ENCODE peak calls at places on chromosomes 7 and 10, in four cellular contexts. One of them, this sample, is unnamed.

GRCh38 chr7:46583606-46584005 is 662.5 kb upstream of the IGFBP3 start:
- DNase-seq in T-helper 1 cell: no peak
- DNase-seq in NCI-H460: peak
- DNase-seq in astrocyte of the hippocampus: no peak
- DNase-seq in this sample: peak

GRCh38 chr10:93160140-93160539 is 86.4 kb downstream of the CYP26A1 start:
- DNase-seq in NCI-H460: no peak
- DNase-seq in T-helper 1 cell: no peak
- DNase-seq in astrocyte of the hippocampus: no peak
- DNase-seq in this sample: no peak

GRCh38 chr10:47458466-47459154 is 25.3 kb downstream of the ANXA8 start:
- DNase-seq in T-helper 1 cell: no peak
- DNase-seq in astrocyte of the hippocampus: peak
- DNase-seq in NCI-H460: no peak
- DNase-seq in this sample: peak

GRCh38 chr10:22389856-22390589 is 44.7 kb downstream of the SPAG6 start:
- DNase-seq in NCI-H460: peak
- DNase-seq in T-helper 1 cell: no peak
- DNase-seq in astrocyte of the hippocampus: no peak
- DNase-seq in this sample: no peak

GRCh38 chr7:68063171-68063570 is 1066.5 kb downstream of the TYW1 start:
- DNase-seq in T-helper 1 cell: no peak
- DNase-seq in astrocyte of the hippocampus: peak
- DNase-seq in NCI-H460: no peak
- DNase-seq in this sample: no peak

GRCh38 chr10:69901623-69902505 is 100.2 kb downstream of the COL13A1 start:
- DNase-seq in NCI-H460: peak
- DNase-seq in T-helper 1 cell: no peak
- DNase-seq in astrocyte of the hippocampus: peak
- DNase-seq in this sample: peak

GRCh38 chr10:111546216-111546615 is 469.4 kb downstream of the ADRA2A start:
- DNase-seq in astrocyte of the hippocampus: no peak
- DNase-seq in NCI-H460: no peak
- DNase-seq in T-helper 1 cell: no peak
- DNase-seq in this sample: no peak

GRCh38 chr7:20350996-20351692 is 20.4 kb downstream of the ITGB8 start:
- DNase-seq in T-helper 1 cell: no peak
- DNase-seq in astrocyte of the hippocampus: no peak
- DNase-seq in NCI-H460: no peak
- DNase-seq in this sample: no peak

GRCh38 chr10:110273474-110273873 is 31.2 kb downstream of the SMNDC1 start:
- DNase-seq in astrocyte of the hippocampus: peak
- DNase-seq in NCI-H460: peak
- DNase-seq in T-helper 1 cell: peak
- DNase-seq in this sample: peak

GRCh38 chr10:69407621-69408301 is 9.0 kb downstream of the TACR2 start:
- DNase-seq in NCI-H460: peak
- DNase-seq in T-helper 1 cell: no peak
- DNase-seq in astrocyte of the hippocampus: no peak
- DNase-seq in this sample: peak

GRCh38 chr10:132987671-132988571 is 45.6 kb upstream of the CFAP46 start:
- DNase-seq in T-helper 1 cell: no peak
- DNase-seq in NCI-H460: peak
- DNase-seq in astrocyte of the hippocampus: peak
- DNase-seq in this sample: peak

GRCh38 chr7:148699024-148699771 is 495 bp downstream of the CUL1 start:
- DNase-seq in NCI-H460: peak
- DNase-seq in T-helper 1 cell: peak
- DNase-seq in astrocyte of the hippocampus: peak
- DNase-seq in this sample: peak

GRCh38 chr10:104806791-104807190 is 165.7 kb downstream of the SORCS3 start:
- DNase-seq in T-helper 1 cell: no peak
- DNase-seq in astrocyte of the hippocampus: no peak
- DNase-seq in NCI-H460: no peak
- DNase-seq in this sample: no peak

GRCh38 chr7:18788026-18788425 is 292.5 kb downstream of the HDAC9 start:
- DNase-seq in T-helper 1 cell: no peak
- DNase-seq in astrocyte of the hippocampus: peak
- DNase-seq in NCI-H460: no peak
- DNase-seq in this sample: peak

GRCh38 chr10:101767600-101767945 is 8.3 kb downstream of the FGF8 start:
- DNase-seq in T-helper 1 cell: no peak
- DNase-seq in astrocyte of the hippocampus: no peak
- DNase-seq in NCI-H460: no peak
- DNase-seq in this sample: no peak

GRCh38 chr10:49444349-49444748 is 48.5 kb upstream of the DRGX start:
- DNase-seq in astrocyte of the hippocampus: no peak
- DNase-seq in T-helper 1 cell: no peak
- DNase-seq in NCI-H460: no peak
- DNase-seq in this sample: no peak

GRCh38 chr7:95491634-95492314 is 6.0 kb downstream of the ASB4 start:
- DNase-seq in T-helper 1 cell: no peak
- DNase-seq in astrocyte of the hippocampus: peak
- DNase-seq in NCI-H460: no peak
- DNase-seq in this sample: peak

GRCh38 chr10:114663631-114664030 is 5.6 kb upstream of the ABLIM1 start:
- DNase-seq in NCI-H460: no peak
- DNase-seq in astrocyte of the hippocampus: peak
- DNase-seq in T-helper 1 cell: no peak
- DNase-seq in this sample: no peak

GRCh38 chr10:26697163-26697921 is at the start of gene PDSS1:
- DNase-seq in astrocyte of the hippocampus: peak
- DNase-seq in T-helper 1 cell: peak
- DNase-seq in NCI-H460: peak
- DNase-seq in this sample: peak

GRCh38 chr7:28151965-28152364 is 28.6 kb downstream of the JAZF1 start:
- DNase-seq in T-helper 1 cell: no peak
- DNase-seq in astrocyte of the hippocampus: no peak
- DNase-seq in NCI-H460: no peak
- DNase-seq in this sample: no peak

GRCh38 chr7:151256410-151257045 is 8.0 kb upstream of the SMARCD3 start:
- DNase-seq in astrocyte of the hippocampus: no peak
- DNase-seq in T-helper 1 cell: no peak
- DNase-seq in NCI-H460: no peak
- DNase-seq in this sample: no peak

GRCh38 chr7:73606801-73607691 is 17.3 kb downstream of the MLXIPL start:
- DNase-seq in NCI-H460: peak
- DNase-seq in astrocyte of the hippocampus: peak
- DNase-seq in T-helper 1 cell: peak
- DNase-seq in this sample: peak